ENCODE peak calls at places on chromosomes 6 and 20, in eight cellular contexts. One of them, this sample, is unnamed.

GRCh38 chr20:45041464-45042337 is 59.2 kb downstream of the KCNS1 start:
- DNase-seq in left lung: no peak
- DNase-seq in stomach: no peak
- DNase-seq in heart left ventricle: no peak
- DNase-seq in lower lobe of right lung: no peak
- DNase-seq in GM06990: no peak
- DNase-seq in mammary epithelial cell: peak
- DNase-seq in body of pancreas: no peak
- DNase-seq in this sample: no peak

GRCh38 chr6:165515963-165516624 is 146.9 kb downstream of the PDE10A start:
- DNase-seq in left lung: no peak
- DNase-seq in stomach: no peak
- DNase-seq in heart left ventricle: no peak
- DNase-seq in lower lobe of right lung: no peak
- DNase-seq in GM06990: no peak
- DNase-seq in mammary epithelial cell: no peak
- DNase-seq in body of pancreas: no peak
- DNase-seq in this sample: no peak

GRCh38 chr6:162856885-162857284 is 129.1 kb downstream of the PACRG start:
- DNase-seq in left lung: no peak
- DNase-seq in stomach: no peak
- DNase-seq in heart left ventricle: no peak
- DNase-seq in lower lobe of right lung: no peak
- DNase-seq in GM06990: no peak
- DNase-seq in mammary epithelial cell: peak
- DNase-seq in body of pancreas: peak
- DNase-seq in this sample: no peak

GRCh38 chr20:10555865-10556308 is 117.9 kb downstream of the JAG1 start:
- DNase-seq in left lung: no peak
- DNase-seq in stomach: no peak
- DNase-seq in heart left ventricle: no peak
- DNase-seq in lower lobe of right lung: no peak
- DNase-seq in GM06990: no peak
- DNase-seq in mammary epithelial cell: peak
- DNase-seq in body of pancreas: no peak
- DNase-seq in this sample: no peak

GRCh38 chr20:21105429-21106170 is 558 bp downstream of the LINC00237 start:
- DNase-seq in left lung: peak
- DNase-seq in stomach: no peak
- DNase-seq in heart left ventricle: no peak
- DNase-seq in lower lobe of right lung: no peak
- DNase-seq in GM06990: no peak
- DNase-seq in mammary epithelial cell: no peak
- DNase-seq in body of pancreas: no peak
- DNase-seq in this sample: no peak

GRCh38 chr20:32823078-32823477 is 3.3 kb downstream of the MAPRE1 start:
- DNase-seq in left lung: no peak
- DNase-seq in stomach: no peak
- DNase-seq in heart left ventricle: no peak
- DNase-seq in lower lobe of right lung: no peak
- DNase-seq in GM06990: no peak
- DNase-seq in mammary epithelial cell: peak
- DNase-seq in body of pancreas: no peak
- DNase-seq in this sample: no peak

GRCh38 chr20:14992961-14993360 is 655.5 kb upstream of the FLRT3 start:
- DNase-seq in left lung: no peak
- DNase-seq in stomach: no peak
- DNase-seq in heart left ventricle: no peak
- DNase-seq in lower lobe of right lung: no peak
- DNase-seq in GM06990: no peak
- DNase-seq in mammary epithelial cell: no peak
- DNase-seq in body of pancreas: no peak
- DNase-seq in this sample: no peak

GRCh38 chr6:101402618-101403002 is 9.1 kb downstream of the GRIK2 start:
- DNase-seq in left lung: peak
- DNase-seq in stomach: no peak
- DNase-seq in heart left ventricle: peak
- DNase-seq in lower lobe of right lung: no peak
- DNase-seq in GM06990: no peak
- DNase-seq in mammary epithelial cell: no peak
- DNase-seq in body of pancreas: no peak
- DNase-seq in this sample: no peak

GRCh38 chr6:152651986-152652385 is 14.8 kb upstream of the SYNE1 start:
- DNase-seq in left lung: no peak
- DNase-seq in stomach: no peak
- DNase-seq in heart left ventricle: no peak
- DNase-seq in lower lobe of right lung: no peak
- DNase-seq in GM06990: no peak
- DNase-seq in mammary epithelial cell: peak
- DNase-seq in body of pancreas: no peak
- DNase-seq in this sample: no peak

GRCh38 chr20:13659288-13659687 is 20.6 kb upstream of the TASP1 start:
- DNase-seq in left lung: no peak
- DNase-seq in stomach: no peak
- DNase-seq in heart left ventricle: no peak
- DNase-seq in lower lobe of right lung: no peak
- DNase-seq in GM06990: peak
- DNase-seq in mammary epithelial cell: no peak
- DNase-seq in body of pancreas: no peak
- DNase-seq in this sample: no peak

GRCh38 chr20:13654463-13655023 is 15.8 kb upstream of the TASP1 start:
- DNase-seq in left lung: no peak
- DNase-seq in stomach: no peak
- DNase-seq in heart left ventricle: no peak
- DNase-seq in lower lobe of right lung: no peak
- DNase-seq in GM06990: no peak
- DNase-seq in mammary epithelial cell: no peak
- DNase-seq in body of pancreas: no peak
- DNase-seq in this sample: no peak

GRCh38 chr20:13661070-13661687 is 22.4 kb upstream of the TASP1 start:
- DNase-seq in left lung: no peak
- DNase-seq in stomach: no peak
- DNase-seq in heart left ventricle: no peak
- DNase-seq in lower lobe of right lung: no peak
- DNase-seq in GM06990: no peak
- DNase-seq in mammary epithelial cell: peak
- DNase-seq in body of pancreas: no peak
- DNase-seq in this sample: no peak

DNA sequence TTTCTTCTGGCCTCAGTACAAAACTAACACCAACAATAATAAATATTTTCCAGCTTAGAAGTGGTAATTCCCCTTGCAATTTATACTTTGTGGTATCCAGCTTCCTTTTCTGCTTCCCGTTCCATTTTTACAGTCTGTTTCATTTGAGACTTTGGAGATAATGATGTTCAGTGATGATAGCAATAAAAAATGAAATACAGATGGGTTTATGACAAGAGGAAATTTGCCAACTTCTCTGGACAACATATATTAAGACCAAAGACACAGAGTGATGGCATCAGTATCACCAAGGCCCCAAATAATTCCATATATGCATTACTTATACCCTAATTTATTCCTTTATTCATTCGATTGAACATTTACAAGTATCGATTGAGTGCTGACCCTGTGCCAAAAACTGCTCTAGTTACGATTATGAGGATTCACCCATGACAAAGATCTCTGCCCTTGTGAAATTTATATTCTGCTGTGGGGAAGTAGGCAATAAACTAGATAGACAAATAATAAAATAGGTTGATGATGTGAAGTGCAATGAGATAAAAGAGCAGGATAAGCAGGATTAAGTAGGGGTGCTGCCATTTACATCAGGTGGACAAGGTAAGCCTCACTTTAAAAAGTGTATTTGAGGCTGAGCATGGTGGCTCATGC is 18.1 kb upstream of the TASP1 start:
- DNase-seq in left lung: no peak
- DNase-seq in stomach: no peak
- DNase-seq in heart left ventricle: no peak
- DNase-seq in lower lobe of right lung: no peak
- DNase-seq in GM06990: no peak
- DNase-seq in mammary epithelial cell: no peak
- DNase-seq in body of pancreas: no peak
- DNase-seq in this sample: no peak
- TF ChIP-seq CTCF in left lung: no peak
- TF ChIP-seq CTCF in stomach: no peak
- TF ChIP-seq CTCF in heart left ventricle: no peak
- TF ChIP-seq CTCF in lower lobe of right lung: no peak
- TF ChIP-seq CTCF in GM06990: no peak
- TF ChIP-seq CTCF in mammary epithelial cell: no peak
- TF ChIP-seq CTCF in body of pancreas: no peak
- TF ChIP-seq CTCF in this sample: no peak

GRCh38 chr6:103870970-103871369 is 988.7 kb downstream of the HACE1 start:
- DNase-seq in left lung: no peak
- DNase-seq in stomach: no peak
- DNase-seq in heart left ventricle: no peak
- DNase-seq in lower lobe of right lung: no peak
- DNase-seq in GM06990: no peak
- DNase-seq in mammary epithelial cell: no peak
- DNase-seq in body of pancreas: no peak
- DNase-seq in this sample: no peak

GRCh38 chr6:103874575-103874974 is 985.1 kb downstream of the HACE1 start:
- DNase-seq in left lung: no peak
- DNase-seq in stomach: no peak
- DNase-seq in heart left ventricle: no peak
- DNase-seq in lower lobe of right lung: no peak
- DNase-seq in GM06990: no peak
- DNase-seq in mammary epithelial cell: no peak
- DNase-seq in body of pancreas: no peak
- DNase-seq in this sample: no peak

GRCh38 chr6:103872683-103873082 is 987.0 kb downstream of the HACE1 start:
- DNase-seq in left lung: no peak
- DNase-seq in stomach: no peak
- DNase-seq in heart left ventricle: no peak
- DNase-seq in lower lobe of right lung: no peak
- DNase-seq in GM06990: no peak
- DNase-seq in mammary epithelial cell: no peak
- DNase-seq in body of pancreas: no peak
- DNase-seq in this sample: no peak

GRCh38 chr6:103872219-103872618 is 987.5 kb downstream of the HACE1 start:
- DNase-seq in left lung: no peak
- DNase-seq in stomach: no peak
- DNase-seq in heart left ventricle: no peak
- DNase-seq in lower lobe of right lung: no peak
- DNase-seq in GM06990: no peak
- DNase-seq in mammary epithelial cell: no peak
- DNase-seq in body of pancreas: no peak
- DNase-seq in this sample: no peak

DNA sequence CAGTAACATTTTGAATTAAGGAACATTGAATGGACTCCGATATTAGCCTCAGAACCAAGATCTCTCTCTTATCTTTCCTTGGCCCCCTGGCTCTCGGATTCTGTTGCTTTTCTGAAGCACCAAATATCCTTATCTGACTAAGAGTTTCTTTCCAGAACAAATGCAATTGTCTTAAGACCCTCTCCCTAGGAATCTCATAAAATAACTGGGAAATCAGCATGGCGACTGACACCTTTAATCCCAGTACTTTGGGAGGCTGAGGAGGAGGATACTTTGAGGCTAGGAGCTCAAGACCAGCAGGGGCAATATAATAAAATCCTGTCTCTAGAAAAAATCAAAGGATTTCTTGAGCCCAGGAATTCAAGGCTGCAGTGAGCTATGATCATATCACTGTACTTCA is 984.5 kb downstream of the HACE1 start:
- DNase-seq in left lung: no peak
- DNase-seq in stomach: no peak
- DNase-seq in heart left ventricle: no peak
- DNase-seq in lower lobe of right lung: no peak
- DNase-seq in GM06990: no peak
- DNase-seq in mammary epithelial cell: no peak
- DNase-seq in body of pancreas: no peak
- DNase-seq in this sample: no peak
- H3K4me3 ChIP-seq in left lung: no peak
- H3K4me3 ChIP-seq in stomach: no peak
- H3K4me3 ChIP-seq in heart left ventricle: no peak
- H3K4me3 ChIP-seq in lower lobe of right lung: no peak
- H3K4me3 ChIP-seq in GM06990: no peak
- H3K4me3 ChIP-seq in mammary epithelial cell: no peak
- H3K4me3 ChIP-seq in body of pancreas: no peak
- H3K4me3 ChIP-seq in this sample: no peak

GRCh38 chr6:24995270-24995669 is 59.5 kb upstream of the RIPOR2 start:
- DNase-seq in left lung: no peak
- DNase-seq in stomach: no peak
- DNase-seq in heart left ventricle: no peak
- DNase-seq in lower lobe of right lung: no peak
- DNase-seq in GM06990: no peak
- DNase-seq in mammary epithelial cell: no peak
- DNase-seq in body of pancreas: no peak
- DNase-seq in this sample: no peak

GRCh38 chr6:24991748-24992467 is 56.1 kb upstream of the RIPOR2 start:
- DNase-seq in left lung: no peak
- DNase-seq in stomach: peak
- DNase-seq in heart left ventricle: peak
- DNase-seq in lower lobe of right lung: peak
- DNase-seq in GM06990: peak
- DNase-seq in mammary epithelial cell: peak
- DNase-seq in body of pancreas: peak
- DNase-seq in this sample: no peak

GRCh38 chr6:24996145-24996836 is 60.5 kb upstream of the RIPOR2 start:
- DNase-seq in left lung: no peak
- DNase-seq in stomach: no peak
- DNase-seq in heart left ventricle: no peak
- DNase-seq in lower lobe of right lung: no peak
- DNase-seq in GM06990: no peak
- DNase-seq in mammary epithelial cell: no peak
- DNase-seq in body of pancreas: no peak
- DNase-seq in this sample: no peak

GRCh38 chr6:24997186-24997585 is 61.4 kb upstream of the RIPOR2 start:
- DNase-seq in left lung: no peak
- DNase-seq in stomach: no peak
- DNase-seq in heart left ventricle: no peak
- DNase-seq in lower lobe of right lung: no peak
- DNase-seq in GM06990: no peak
- DNase-seq in mammary epithelial cell: no peak
- DNase-seq in body of pancreas: no peak
- DNase-seq in this sample: no peak

DNA sequence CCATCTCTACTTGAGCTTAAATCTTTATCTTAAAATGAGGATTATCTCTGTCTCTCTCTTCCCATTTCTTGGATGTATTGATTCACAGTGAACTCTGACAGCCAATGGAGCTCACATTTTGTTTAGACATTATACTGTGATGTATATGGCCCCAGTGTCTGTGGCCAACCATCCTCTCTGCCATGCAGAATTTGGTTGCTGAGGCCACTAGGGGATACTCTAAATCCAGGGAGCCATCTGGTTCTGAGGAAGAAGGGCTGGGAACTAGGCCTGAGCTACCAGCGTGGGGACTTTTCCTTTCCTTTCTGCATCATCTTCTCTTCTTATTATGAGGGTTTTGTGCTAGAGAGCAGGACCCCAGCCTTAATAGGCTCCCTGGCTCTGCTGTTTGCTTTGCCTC is 59.1 kb upstream of the RIPOR2 start:
- DNase-seq in left lung: no peak
- DNase-seq in stomach: no peak
- DNase-seq in heart left ventricle: no peak
- DNase-seq in lower lobe of right lung: no peak
- DNase-seq in GM06990: no peak
- DNase-seq in mammary epithelial cell: no peak
- DNase-seq in body of pancreas: no peak
- DNase-seq in this sample: no peak
- TF ChIP-seq CTCF in left lung: no peak
- TF ChIP-seq CTCF in stomach: no peak
- TF ChIP-seq CTCF in heart left ventricle: no peak
- TF ChIP-seq CTCF in lower lobe of right lung: no peak
- TF ChIP-seq CTCF in GM06990: no peak
- TF ChIP-seq CTCF in mammary epithelial cell: no peak
- TF ChIP-seq CTCF in body of pancreas: no peak
- TF ChIP-seq CTCF in this sample: no peak

GRCh38 chr6:70955441-70956190 is 1.2 kb downstream of the B3GAT2 start:
- DNase-seq in left lung: peak
- DNase-seq in stomach: peak
- DNase-seq in heart left ventricle: peak
- DNase-seq in lower lobe of right lung: peak
- DNase-seq in GM06990: peak
- DNase-seq in mammary epithelial cell: peak
- DNase-seq in body of pancreas: peak
- DNase-seq in this sample: no peak
- H3K4me3 ChIP-seq in left lung: peak
- H3K4me3 ChIP-seq in stomach: peak
- H3K4me3 ChIP-seq in heart left ventricle: peak
- H3K4me3 ChIP-seq in lower lobe of right lung: peak
- H3K4me3 ChIP-seq in GM06990: peak
- H3K4me3 ChIP-seq in mammary epithelial cell: peak
- H3K4me3 ChIP-seq in body of pancreas: peak
- H3K4me3 ChIP-seq in this sample: peak